ENCODE peak calls at places on chromosomes 12 and 14, in six cellular contexts. F is endothelial cell of umbilical vein, V is fibroblast of pulmonary artery, M is PC-9, Y is HFF-Myc, J is A673. D is an unnamed sample.

GRCh38 chr12:21613931-21614330 is 9.3 kb upstream of the GYS2 start:
- DNase-seq in F (no peak), V (peak), Y (no peak), M (no peak), J (peak), D (no peak)

GRCh38 chr14:103880334-103880985 is 33.1 kb upstream of the PPP1R13B start:
- DNase-seq in M (no peak), Y (peak), J (peak), F (peak), V (peak), D (peak)

GRCh38 chr12:120920178-120920577 is 16.0 kb upstream of the SPPL3 start:
- DNase-seq in J (no peak), Y (no peak), V (no peak), M (no peak), F (no peak), D (no peak)

GRCh38 chr14:104009297-104009696 is 67.0 kb upstream of the RD3L start:
- DNase-seq in F (no peak), V (no peak), M (no peak), J (no peak), Y (no peak), D (no peak)

GRCh38 chr14:22558221-22558913 is 30.7 kb downstream of the DAD1 start:
- DNase-seq in F (no peak), J (no peak), M (no peak), Y (no peak), V (no peak), D (no peak)

GRCh38 chr12:43094886-43095285 is 457.1 kb downstream of the ADAMTS20 start:
- DNase-seq in V (peak), F (no peak), Y (no peak), M (no peak), J (no peak), D (peak)

GRCh38 chr12:80979821-80980220 is 42.1 kb upstream of the LIN7A start:
- DNase-seq in V (no peak), M (no peak), J (no peak), Y (no peak), F (no peak), D (no peak)

GRCh38 chr12:24955853-24956252 is 7.0 kb upstream of the BCAT1 start:
- DNase-seq in F (no peak), Y (no peak), M (no peak), J (no peak), V (no peak), D (no peak)

GRCh38 chr12:52925717-52926595 is 21.1 kb upstream of the KRT8 start:
- DNase-seq in J (no peak), V (no peak), M (peak), F (no peak), Y (no peak), D (no peak)

GRCh38 chr12:57128519-57129247 is 400 bp downstream of the LRP1 start:
- DNase-seq in M (no peak), V (no peak), F (no peak), J (no peak), Y (no peak), D (no peak)

GRCh38 chr12:54395545-54395944 is 11.0 kb upstream of the ZNF385A start:
- DNase-seq in V (no peak), M (no peak), Y (no peak), F (no peak), J (no peak), D (no peak)

GRCh38 chr12:123519151-123520001 is 14.1 kb downstream of the RILPL1 start:
- DNase-seq in M (peak), Y (no peak), V (peak), J (no peak), F (peak), D (peak)

GRCh38 chr14:101965145-101965531 is 765 bp downstream of the DYNC1H1 start:
- DNase-seq in Y (no peak), V (peak), F (peak), J (peak), M (peak), D (peak)

GRCh38 chr14:54000341-54000811 is 43.8 kb upstream of the BMP4 start:
- DNase-seq in J (no peak), M (peak), F (peak), Y (no peak), V (peak), D (peak)

GRCh38 chr12:115209230-115209629 is 525.3 kb upstream of the TBX3 start:
- DNase-seq in M (no peak), J (no peak), Y (no peak), V (no peak), F (no peak), D (no peak)
- H3K4me3 ChIP-seq in M (no peak), J (no peak), Y (no peak), V (no peak), F (no peak), D (no peak)

GRCh38 chr12:14521822-14522221 is 45.9 kb downstream of the PLBD1 start:
- DNase-seq in F (no peak), M (no peak), Y (no peak), J (no peak), V (no peak), D (no peak)
- TF ChIP-seq CTCF in F (no peak), M (no peak), Y (no peak), J (no peak), V (no peak), D (no peak)

DNA sequence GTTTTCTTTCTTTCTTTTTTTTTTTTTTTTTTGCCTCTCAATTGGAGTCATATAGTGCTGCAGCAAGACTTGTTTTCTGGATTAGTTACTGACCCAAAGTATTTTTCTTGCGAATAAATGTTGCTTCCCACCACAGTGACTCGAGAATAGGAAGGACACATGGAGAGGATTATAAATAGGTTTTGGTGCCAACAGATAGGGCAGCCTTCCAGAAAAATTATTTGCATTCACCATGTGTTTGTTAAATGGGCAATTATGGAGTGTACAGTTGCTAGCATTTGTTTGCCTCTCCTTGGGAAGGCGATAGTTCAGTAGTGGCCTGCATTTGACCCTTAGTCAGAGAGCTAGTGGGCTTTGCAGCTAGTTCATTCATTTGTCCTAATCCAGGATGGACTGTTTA is 67.3 kb downstream of the CHST11 start:
- DNase-seq in J (peak), Y (peak), V (no peak), F (peak), M (no peak), D (peak)
- H3K4me3 ChIP-seq in J (no peak), Y (no peak), V (no peak), F (no peak), M (no peak), D (no peak)

GRCh38 chr12:6613776-6614512 is 6.8 kb upstream of the CHD4 start:
- DNase-seq in Y (peak), F (peak), V (peak), M (peak), J (peak), D (peak)
- TF ChIP-seq CTCF in Y (no peak), F (no peak), V (peak), M (no peak), J (peak), D (peak)

DNA sequence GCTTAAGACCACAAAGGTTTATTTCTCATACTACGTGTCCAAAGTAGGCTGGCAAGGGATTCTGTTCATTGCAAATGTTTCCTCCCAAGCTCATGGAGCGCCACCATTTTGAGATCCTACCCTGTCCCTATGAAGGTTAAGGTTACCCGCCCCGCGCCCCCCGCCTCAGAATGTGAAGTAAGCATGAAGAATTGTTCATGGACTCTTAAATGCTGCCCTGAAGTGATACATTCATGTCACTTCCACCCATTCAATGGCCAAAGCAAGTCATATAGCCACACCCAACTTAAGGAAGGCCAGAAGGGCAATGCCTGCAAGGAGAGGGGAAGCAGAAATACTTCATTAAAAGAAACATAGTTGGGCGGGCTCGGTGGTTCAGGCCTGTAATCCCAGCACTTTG is 4.2 kb downstream of the TMEM253 start:
- DNase-seq in Y (no peak), V (no peak), J (no peak), M (no peak), F (no peak), D (no peak)
- H3K4me3 ChIP-seq in Y (no peak), V (no peak), J (peak), M (peak), F (no peak), D (no peak)

DNA sequence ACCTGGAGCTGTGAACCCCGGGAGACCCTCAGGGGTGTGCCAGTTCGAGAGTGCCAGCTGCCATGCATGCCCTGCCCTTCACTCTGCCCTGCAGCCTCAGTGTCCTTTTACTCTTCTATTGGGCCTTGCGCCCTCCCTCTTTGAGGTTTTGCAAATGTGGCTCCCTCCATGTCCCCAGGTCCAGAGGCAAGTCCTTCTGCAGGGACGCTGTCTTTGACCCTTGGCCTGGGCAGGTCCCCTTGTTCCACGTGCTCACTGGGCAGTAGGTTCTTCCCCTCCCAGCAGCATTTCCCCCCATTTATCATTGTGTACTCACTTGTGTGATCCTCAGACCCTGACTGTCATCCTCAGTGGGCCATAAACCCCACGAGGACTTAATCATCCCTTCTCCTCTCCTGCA is 36.5 kb downstream of the TSPAN9 start:
- DNase-seq in M (peak), F (no peak), V (no peak), Y (no peak), J (no peak), D (no peak)
- TF ChIP-seq CTCF in M (no peak), F (no peak), V (no peak), Y (no peak), J (no peak), D (no peak)